ENCODE peak calls at places on chromosomes 3 and 15, in ten cellular contexts. W is fibroblast of lung, S is right atrium auricular region, C is endodermal cell, V is OCI-LY7, X is brain microvascular endothelial cell, N is HFF-Myc, J is GM12865, K is AG04450, L is AG09309. Q is an unnamed sample.

GRCh38 chr15:73284073-73284472 is 84.7 kb downstream of the HCN4 start:
- DNase-seq in W (peak), S (no peak), C (no peak), V (peak), X (no peak), N (no peak), J (no peak), K (no peak), L (no peak), Q (no peak)

GRCh38 chr3:9026320-9027040 is 63.2 kb upstream of the RAD18 start:
- DNase-seq in W (no peak), S (no peak), C (no peak), V (no peak), X (no peak), N (no peak), J (no peak), K (no peak), L (no peak), Q (no peak)

GRCh38 chr3:49568965-49569364 is 14.7 kb downstream of the BSN start:
- DNase-seq in W (no peak), S (no peak), C (no peak), V (no peak), X (no peak), N (no peak), J (no peak), K (no peak), L (no peak), Q (no peak)

GRCh38 chr3:170840291-170840859 is 29.6 kb downstream of the RPL22L1 start:
- DNase-seq in W (peak), S (no peak), C (no peak), V (no peak), X (no peak), N (peak), J (no peak), K (no peak), L (peak), Q (no peak)

GRCh38 chr15:29978411-29979382 is 104.1 kb upstream of the GOLGA8J start:
- DNase-seq in W (peak), S (no peak), C (no peak), V (no peak), X (no peak), N (no peak), J (no peak), K (no peak), L (no peak), Q (peak)

GRCh38 chr3:85691196-85691595 is 732.4 kb downstream of the CADM2 start:
- DNase-seq in W (peak), S (no peak), C (no peak), V (no peak), X (no peak), N (no peak), J (no peak), K (no peak), L (no peak), Q (no peak)

GRCh38 chr15:65921780-65922179 is 52.5 kb downstream of the RAB11A start:
- DNase-seq in W (no peak), S (no peak), C (no peak), V (no peak), X (no peak), N (no peak), J (peak), K (no peak), L (no peak), Q (no peak)

GRCh38 chr3:99663981-99664380 is 25.6 kb downstream of the COL8A1 start:
- DNase-seq in W (no peak), S (no peak), C (no peak), V (no peak), X (peak), N (no peak), J (no peak), K (no peak), L (no peak), Q (no peak)

GRCh38 chr15:53837263-53837662 is 77.8 kb upstream of the WDR72 start:
- DNase-seq in W (no peak), S (no peak), C (no peak), V (no peak), X (no peak), N (no peak), J (peak), K (no peak), L (no peak), Q (no peak)

GRCh38 chr3:131361464-131362421 is 19.8 kb upstream of the NUDT16 start:
- DNase-seq in W (peak), S (peak), C (peak), V (no peak), X (no peak), N (no peak), J (no peak), K (no peak), L (no peak), Q (peak)

GRCh38 chr3:175146258-175146657 is 287.1 kb downstream of the NAALADL2 start:
- DNase-seq in W (peak), S (no peak), C (no peak), V (no peak), X (peak), N (no peak), J (no peak), K (peak), L (peak), Q (no peak)

GRCh38 chr15:60922736-60923135 is 306.4 kb downstream of the RORA start:
- DNase-seq in W (no peak), S (no peak), C (no peak), V (no peak), X (no peak), N (no peak), J (no peak), K (no peak), L (no peak), Q (no peak)

GRCh38 chr3:143000525-143000924 is 845 bp upstream of the U2SURP start:
- DNase-seq in W (no peak), S (no peak), C (peak), V (no peak), X (peak), N (no peak), J (no peak), K (no peak), L (no peak), Q (no peak)

GRCh38 chr15:98952381-98952803 is 55.2 kb downstream of the PGPEP1L start:
- DNase-seq in W (peak), S (no peak), C (peak), V (peak), X (no peak), N (no peak), J (peak), K (no peak), L (no peak), Q (no peak)

GRCh38 chr3:120039642-120040610 is 54.3 kb downstream of the GSK3B start:
- DNase-seq in W (no peak), S (no peak), C (peak), V (peak), X (no peak), N (no peak), J (no peak), K (no peak), L (no peak), Q (no peak)

GRCh38 chr15:95307115-95307514 is 1023.4 kb upstream of the NR2F2 start:
- DNase-seq in W (no peak), S (no peak), C (no peak), V (no peak), X (no peak), N (no peak), J (no peak), K (no peak), L (no peak), Q (no peak)

DNA sequence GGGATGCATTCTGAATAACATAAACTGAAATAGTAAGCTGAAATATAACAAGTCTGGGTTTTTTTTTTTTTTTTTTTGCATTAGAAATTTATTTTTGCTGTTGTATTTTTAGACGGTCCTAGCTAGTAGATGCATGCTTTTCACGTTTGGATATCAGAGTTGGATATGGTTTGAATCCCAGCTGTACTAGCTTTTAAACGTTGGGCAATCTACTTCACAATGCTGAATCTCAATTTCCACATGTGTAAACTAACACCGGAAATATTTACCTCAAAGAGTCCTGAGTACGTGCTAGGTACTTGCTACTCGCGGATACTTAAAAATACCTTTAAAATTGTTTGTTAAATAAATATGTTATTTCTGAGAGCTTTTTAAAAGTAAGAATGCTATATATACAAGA is 139.8 kb downstream of the BBX start:
- DNase-seq in W (peak), S (no peak), C (no peak), V (no peak), X (no peak), N (no peak), J (no peak), K (no peak), L (no peak), Q (no peak)
- H3K4me3 ChIP-seq in W (peak), S (no peak), C (no peak), V (no peak), X (no peak), N (no peak), J (no peak), K (peak), L (no peak), Q (no peak)

DNA sequence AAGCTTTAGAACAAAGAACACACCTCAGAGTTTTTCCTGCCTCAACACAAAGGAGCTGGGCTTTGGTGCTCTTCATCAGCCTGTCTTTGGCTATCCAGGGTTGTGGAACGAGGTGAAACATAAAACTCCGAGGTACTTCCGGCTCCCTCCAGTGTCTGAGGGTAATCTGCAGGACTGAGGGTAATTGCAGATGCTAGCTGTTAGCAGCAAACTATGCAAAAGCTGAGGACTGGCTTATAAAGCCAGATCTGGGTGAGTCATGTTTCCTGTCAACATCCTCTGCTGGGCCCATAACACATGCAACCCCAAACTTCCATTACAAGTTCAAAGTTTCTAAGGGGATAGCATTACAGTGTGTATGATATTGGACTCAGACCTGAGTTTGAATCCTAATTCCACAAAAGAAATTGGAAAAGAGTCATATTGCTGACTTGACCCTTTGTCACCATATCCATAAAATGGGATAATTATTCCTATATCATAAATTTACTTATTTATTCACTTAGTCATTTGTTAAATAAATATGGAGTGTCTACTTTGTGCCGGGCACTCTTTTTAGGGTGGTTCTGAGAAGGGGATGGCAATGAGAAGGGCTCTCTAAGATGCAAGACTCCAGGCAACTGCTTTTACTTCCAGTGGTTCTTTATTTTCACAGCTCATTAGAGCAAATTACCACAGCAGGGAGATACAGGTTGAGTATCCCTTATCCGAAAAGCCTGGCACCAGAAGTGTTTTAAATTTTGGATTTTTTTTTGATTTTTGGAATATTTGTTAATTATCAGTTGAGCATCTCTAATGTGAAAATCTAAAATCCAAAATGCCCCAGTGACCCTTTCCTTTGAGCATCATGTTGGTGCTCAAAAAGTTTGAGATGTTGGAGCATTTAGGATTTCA is 9.5 kb upstream of the TRIM69 start:
- DNase-seq in W (peak), S (peak), C (peak), V (peak), X (peak), N (peak), J (peak), K (peak), L (peak), Q (peak)
- TF ChIP-seq CTCF in W (peak), S (no peak), C (no peak), V (no peak), X (no peak), N (no peak), J (no peak), K (peak), L (no peak), Q (peak)

GRCh38 chr3:38026856-38027255 is 2.6 kb downstream of the PLCD1 start:
- DNase-seq in W (no peak), S (no peak), C (no peak), V (no peak), X (no peak), N (no peak), J (no peak), K (no peak), L (no peak), Q (no peak)

GRCh38 chr3:38030126-38031021 is 932 bp upstream of the PLCD1 start:
- DNase-seq in W (no peak), S (no peak), C (peak), V (no peak), X (no peak), N (no peak), J (no peak), K (no peak), L (no peak), Q (no peak)

GRCh38 chr3:38029400-38030125 is at the start of gene PLCD1:
- DNase-seq in W (peak), S (peak), C (peak), V (no peak), X (no peak), N (no peak), J (no peak), K (no peak), L (no peak), Q (no peak)

GRCh38 chr3:38028621-38029361 is 651 bp downstream of the PLCD1 start:
- DNase-seq in W (no peak), S (no peak), C (peak), V (no peak), X (no peak), N (no peak), J (no peak), K (no peak), L (no peak), Q (no peak)

DNA sequence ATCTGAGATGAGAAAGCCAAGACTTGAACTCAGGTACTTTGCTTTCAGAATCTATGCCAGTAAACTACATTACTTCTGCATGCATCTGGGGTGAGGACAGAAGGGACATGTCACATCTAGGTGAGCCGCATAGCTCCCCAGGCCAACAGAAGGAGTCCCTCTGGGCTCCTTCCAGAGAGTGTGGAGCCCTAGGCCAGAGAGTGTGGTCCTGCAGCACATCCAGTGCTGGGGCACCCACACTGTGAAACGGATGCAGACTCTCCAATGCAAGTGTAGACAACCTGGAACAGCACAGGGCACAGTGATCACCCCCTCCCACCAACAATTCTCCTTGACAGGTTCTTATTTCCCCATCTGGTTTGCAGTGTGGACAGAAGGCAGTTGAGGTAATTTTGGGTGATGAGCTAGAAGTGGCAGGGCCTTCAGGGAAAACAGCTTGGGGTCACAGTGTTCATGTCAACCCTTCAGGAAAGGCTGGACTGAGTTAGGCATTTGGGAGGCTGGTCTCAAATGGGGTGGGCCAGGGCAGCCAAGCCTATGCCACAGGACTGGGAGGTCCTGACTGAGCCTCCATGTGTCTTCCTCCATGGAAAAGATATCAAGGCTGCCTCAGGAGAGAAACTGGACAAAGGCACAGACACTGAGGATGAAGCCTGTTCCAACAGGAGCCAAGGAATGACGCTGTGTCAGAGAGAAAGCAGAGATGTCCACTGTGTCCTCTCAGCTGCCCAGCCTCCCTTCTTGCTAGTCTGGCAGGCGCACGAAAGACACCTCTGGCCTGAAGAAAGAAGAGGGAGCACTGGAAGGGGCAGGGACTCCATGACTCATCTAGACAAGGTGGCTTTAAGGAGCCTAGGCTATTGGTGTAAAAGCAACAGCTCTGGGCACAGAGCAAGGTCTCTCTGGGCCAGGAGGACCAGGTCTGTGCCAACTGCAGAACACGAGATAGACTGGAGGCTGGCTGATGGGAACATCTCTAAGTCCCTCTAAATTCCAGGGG is 1.7 kb downstream of the PLCD1 start:
- DNase-seq in W (no peak), S (no peak), C (peak), V (no peak), X (no peak), N (no peak), J (no peak), K (no peak), L (no peak), Q (no peak)
- H3K4me3 ChIP-seq in W (no peak), S (no peak), C (peak), V (no peak), X (no peak), N (no peak), J (no peak), K (no peak), L (no peak), Q (no peak)

DNA sequence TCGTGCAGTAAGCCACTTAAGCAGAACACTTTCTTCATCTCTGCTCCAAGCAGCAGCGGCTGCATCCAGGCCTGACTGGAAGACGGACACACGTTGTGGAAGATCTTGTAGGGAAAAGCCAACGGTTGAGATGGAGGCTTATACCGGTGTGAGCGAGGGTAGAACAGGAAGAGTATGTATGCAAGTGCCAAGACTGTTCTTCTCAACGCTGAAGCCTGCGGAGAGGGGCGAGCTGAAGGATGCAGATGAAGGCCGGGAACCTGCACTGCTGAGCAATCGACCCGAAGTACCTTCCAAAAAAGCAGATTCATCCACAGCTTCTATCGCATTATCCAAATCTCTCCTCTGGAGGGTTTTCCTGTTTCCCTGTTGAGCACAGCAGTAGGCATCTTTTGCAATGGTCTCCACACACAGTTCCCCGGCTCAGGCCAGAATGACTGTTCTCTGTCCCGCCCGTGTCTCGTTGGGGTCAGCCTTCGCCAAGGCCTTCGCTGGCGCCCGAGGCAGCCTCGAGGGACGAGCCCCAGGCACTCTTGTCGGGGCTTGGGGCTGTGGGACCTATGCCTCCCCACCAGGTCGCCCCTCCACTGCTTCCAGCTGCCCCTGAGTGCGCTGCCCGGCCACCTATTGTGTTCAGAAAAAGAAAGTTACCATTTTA is 22.2 kb upstream of the DYNC1LI1 start:
- DNase-seq in W (no peak), S (no peak), C (peak), V (no peak), X (no peak), N (no peak), J (no peak), K (no peak), L (no peak), Q (no peak)
- TF ChIP-seq CTCF in W (no peak), S (no peak), C (no peak), V (no peak), X (no peak), N (no peak), J (no peak), K (no peak), L (no peak), Q (no peak)

DNA sequence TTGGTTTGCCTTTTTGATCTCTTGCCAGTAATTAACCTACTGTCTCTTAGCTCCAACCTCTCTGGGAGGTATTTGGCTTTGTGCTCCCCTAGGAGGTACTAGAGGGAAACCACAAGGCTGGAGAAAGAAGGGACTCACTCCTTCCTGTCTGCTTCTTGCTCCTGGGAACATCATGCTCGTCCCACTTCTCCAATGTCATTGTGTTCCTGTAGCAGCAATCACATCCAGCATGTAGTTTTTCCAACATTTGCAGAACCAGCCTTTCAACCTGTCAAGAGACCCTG is 12.9 kb upstream of the CRBN start:
- DNase-seq in W (no peak), S (no peak), C (no peak), V (no peak), X (no peak), N (no peak), J (no peak), K (no peak), L (no peak), Q (no peak)
- H3K4me3 ChIP-seq in W (no peak), S (no peak), C (no peak), V (no peak), X (no peak), N (no peak), J (no peak), K (no peak), L (no peak), Q (no peak)

GRCh38 chr15:68634122-68634482 is 55.3 kb downstream of the CORO2B start:
- DNase-seq in W (no peak), S (no peak), C (no peak), V (peak), X (no peak), N (no peak), J (no peak), K (no peak), L (no peak), Q (no peak)

GRCh38 chr15:68633181-68634121 is 54.7 kb downstream of the CORO2B start:
- DNase-seq in W (no peak), S (no peak), C (no peak), V (peak), X (no peak), N (no peak), J (no peak), K (no peak), L (no peak), Q (no peak)

GRCh38 chr15:68636256-68636655 is 57.5 kb downstream of the CORO2B start:
- DNase-seq in W (no peak), S (no peak), C (no peak), V (no peak), X (no peak), N (no peak), J (no peak), K (no peak), L (no peak), Q (no peak)

GRCh38 chr15:68634531-68634930 is 55.7 kb downstream of the CORO2B start:
- DNase-seq in W (no peak), S (no peak), C (no peak), V (peak), X (no peak), N (no peak), J (no peak), K (no peak), L (no peak), Q (no peak)

DNA sequence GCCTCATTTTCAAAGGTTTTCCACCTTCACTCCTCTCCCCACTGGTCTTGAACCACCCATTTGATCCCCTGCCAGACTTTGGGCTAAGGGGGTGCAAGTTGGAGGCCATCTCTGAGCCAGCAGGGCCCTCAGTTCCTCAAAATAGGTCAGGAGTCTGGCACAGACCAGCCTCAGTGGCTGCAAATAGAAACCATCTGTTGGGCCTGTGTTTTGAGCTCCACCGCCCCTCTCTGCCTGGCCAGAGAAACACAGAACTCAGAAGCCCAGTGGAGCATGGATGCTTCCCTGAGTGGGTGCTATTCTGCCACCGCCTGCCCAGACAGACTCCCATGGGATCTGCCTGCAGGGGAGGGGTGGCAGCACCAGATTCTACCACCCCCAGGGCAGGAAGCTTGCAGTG is 56.3 kb downstream of the CORO2B start:
- DNase-seq in W (peak), S (no peak), C (no peak), V (peak), X (no peak), N (no peak), J (no peak), K (no peak), L (no peak), Q (no peak)
- TF ChIP-seq CTCF in W (no peak), S (peak), C (no peak), V (peak), X (no peak), N (no peak), J (no peak), K (no peak), L (no peak), Q (no peak)

Q was measured in epithelial cell of proximal tubule.